ENCODE peak calls at places on chromosomes 2 and 18, in nine cellular contexts. C, Y, N, G, V, U, Z, I and A are unnamed samples.

GRCh38 chr2:131431336-131431735 is 44.6 kb upstream of the TUBA3D start:
- DNase-seq in I (no peak), U (no peak), V (no peak), G (no peak), C (no peak), N (no peak), Y (no peak), Z (no peak), A (no peak)

GRCh38 chr18:49249523-49249922 is 210.9 kb downstream of the DYM start:
- DNase-seq in G (no peak), V (peak), U (no peak), Z (peak), Y (peak), N (no peak), I (no peak), C (no peak), A (no peak)

GRCh38 chr2:52222128-52222527 is 1190.2 kb upstream of the NRXN1 start:
- DNase-seq in I (no peak), Y (peak), Z (no peak), V (no peak), C (no peak), U (no peak), N (no peak), G (no peak), A (no peak)

GRCh38 chr18:22694954-22695353 is 238.2 kb upstream of the RBBP8 start:
- DNase-seq in C (peak), Y (peak), I (no peak), N (no peak), Z (peak), V (no peak), U (peak), G (no peak), A (no peak)

GRCh38 chr18:59921384-59921891 is 21.6 kb downstream of the PMAIP1 start:
- DNase-seq in N (no peak), Y (no peak), I (peak), V (no peak), G (peak), C (no peak), U (no peak), Z (no peak), A (no peak)

GRCh38 chr2:14239605-14240004 is 392.9 kb upstream of the LRATD1 start:
- DNase-seq in C (no peak), N (no peak), V (no peak), I (no peak), Y (no peak), U (no peak), Z (no peak), G (no peak), A (no peak)

GRCh38 chr2:33083671-33084387 is 137.1 kb downstream of the LTBP1 start:
- DNase-seq in U (no peak), G (no peak), Z (no peak), C (no peak), Y (no peak), V (peak), N (no peak), I (no peak), A (no peak)

GRCh38 chr2:232854082-232854481 is 16.0 kb upstream of the SNORC start:
- DNase-seq in I (no peak), V (no peak), U (no peak), Z (peak), C (no peak), G (no peak), Y (peak), N (no peak), A (no peak)

GRCh38 chr2:58063641-58064040 is 17.0 kb downstream of the VRK2 start:
- DNase-seq in C (no peak), G (no peak), I (no peak), V (no peak), Z (no peak), U (no peak), N (no peak), Y (peak), A (no peak)

GRCh38 chr2:228065686-228066085 is 115.8 kb downstream of the SPHKAP start:
- DNase-seq in Y (no peak), C (no peak), V (no peak), Z (no peak), I (no peak), G (no peak), N (no peak), U (no peak), A (no peak)

GRCh38 chr18:63111549-63112402 is 207.8 kb downstream of the BCL2 start:
- DNase-seq in Z (no peak), G (peak), Y (no peak), C (no peak), I (no peak), U (peak), N (no peak), V (peak), A (no peak)

GRCh38 chr2:205543262-205543843 is 138.9 kb upstream of the NRP2 start:
- DNase-seq in V (no peak), I (no peak), Z (no peak), G (no peak), N (no peak), Y (no peak), C (no peak), U (no peak), A (no peak)

GRCh38 chr18:24112874-24113615 is 25.8 kb upstream of the CABYR start:
- DNase-seq in V (no peak), Z (peak), G (no peak), I (no peak), Y (peak), N (no peak), C (no peak), U (peak), A (no peak)

GRCh38 chr2:27379840-27380625 is 501 bp downstream of the ZNF513 start:
- DNase-seq in N (no peak), Z (peak), U (no peak), C (peak), G (peak), I (peak), Y (peak), V (peak), A (no peak)

GRCh38 chr18:50469380-50469781 is 90.5 kb upstream of the MAPK4 start:
- DNase-seq in N (no peak), Y (no peak), C (peak), V (no peak), G (no peak), I (no peak), U (no peak), Z (no peak), A (no peak)

GRCh38 chr2:101337877-101338276 is 29.4 kb upstream of the RNF149 start:
- DNase-seq in V (no peak), G (no peak), I (no peak), U (no peak), Y (no peak), C (no peak), N (no peak), Z (no peak), A (no peak)

GRCh38 chr2:40127890-40128548 is 323.9 kb downstream of the SLC8A1 start:
- DNase-seq in N (no peak), G (no peak), Z (no peak), C (no peak), I (no peak), U (no peak), V (no peak), Y (peak), A (no peak)

GRCh38 chr2:200253631-200254030 is 52.9 kb upstream of the SPATS2L start:
- DNase-seq in V (no peak), N (peak), U (peak), I (no peak), C (peak), Z (no peak), Y (peak), G (no peak), A (no peak)

GRCh38 chr18:48979944-48980890 is 29.5 kb upstream of the SMAD7 start:
- DNase-seq in N (no peak), Z (no peak), U (no peak), V (peak), I (no peak), G (no peak), Y (no peak), C (no peak), A (no peak)

GRCh38 chr18:49050462-49050861 is 99.7 kb upstream of the SMAD7 start:
- DNase-seq in C (no peak), V (no peak), N (no peak), G (no peak), Y (no peak), U (no peak), Z (no peak), I (no peak), A (no peak)

GRCh38 chr2:101354420-101354819 is 32.9 kb downstream of the CREG2 start:
- DNase-seq in Z (no peak), C (no peak), I (no peak), Y (no peak), N (no peak), U (no peak), G (no peak), V (no peak), A (no peak)

GRCh38 chr18:77517901-77518300 is 268.3 kb downstream of the GALR1 start:
- DNase-seq in Z (no peak), G (no peak), C (no peak), N (no peak), U (no peak), V (no peak), Y (no peak), I (no peak), A (no peak)
- H3K4me3 ChIP-seq in Z (no peak), G (no peak), C (no peak), N (no peak), U (no peak), V (no peak), Y (no peak), I (no peak), A (no peak)

DNA sequence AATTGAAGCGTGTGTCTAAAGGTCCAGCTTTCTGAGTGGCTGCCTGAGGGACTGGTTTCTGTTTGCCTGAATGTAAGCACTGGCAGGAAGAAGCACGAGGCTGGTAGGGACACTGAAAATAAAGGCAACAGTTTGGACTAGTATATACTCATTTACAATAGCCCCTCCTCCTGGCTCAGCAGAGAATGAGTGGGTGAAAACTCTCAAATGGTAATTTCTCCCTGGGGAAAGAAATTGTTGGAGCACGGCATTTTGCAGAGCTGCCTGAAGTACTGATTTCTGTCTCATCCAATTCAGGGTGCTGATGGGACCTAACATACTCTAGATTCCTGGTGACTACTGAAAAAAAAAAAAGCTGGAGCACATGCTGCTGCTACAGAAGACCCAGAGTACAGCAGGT is 17.3 kb upstream of the SPP2 start:
- DNase-seq in V (no peak), Y (no peak), C (no peak), Z (no peak), U (no peak), N (no peak), G (no peak), I (no peak), A (no peak)
- H3K4me3 ChIP-seq in V (no peak), Y (no peak), C (no peak), Z (no peak), U (no peak), N (no peak), G (no peak), I (no peak), A (no peak)

DNA sequence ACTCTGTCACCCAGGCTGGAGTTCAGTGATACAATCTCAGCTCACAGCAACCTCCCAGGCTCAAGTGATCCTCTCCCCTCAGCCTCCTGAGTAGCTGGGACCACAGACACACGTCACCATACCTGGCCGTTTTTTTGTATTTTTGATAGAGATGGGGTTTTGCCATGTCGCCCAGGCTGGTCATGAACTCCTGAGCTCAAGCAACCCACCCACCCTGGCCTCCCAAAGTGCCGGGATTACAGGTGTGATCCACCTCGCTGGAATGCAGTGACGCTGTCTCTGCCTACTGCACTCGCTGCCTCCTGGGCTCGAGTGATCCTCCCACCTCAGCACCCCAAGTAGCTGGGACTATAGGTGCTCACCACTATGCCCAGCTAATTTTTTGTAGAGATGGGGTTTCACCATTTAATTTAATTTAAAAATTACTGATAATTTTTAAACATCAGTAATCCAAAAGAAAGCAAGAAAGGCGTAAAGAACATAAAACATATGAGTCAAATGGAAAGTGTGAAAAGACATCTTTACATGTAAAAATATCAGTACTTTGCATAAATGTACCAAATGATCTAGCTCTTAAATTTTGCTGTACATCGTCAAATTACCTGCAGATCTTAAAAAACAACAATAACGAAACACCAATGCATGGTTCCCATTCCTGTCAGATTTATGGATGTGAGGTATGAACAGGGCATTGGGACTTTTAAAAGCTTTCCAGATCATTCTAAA is 2.8 kb upstream of the ZNF236 start:
- DNase-seq in I (no peak), V (no peak), G (no peak), Z (no peak), Y (no peak), U (no peak), C (no peak), N (no peak), A (no peak)
- H3K4me3 ChIP-seq in I (no peak), V (no peak), G (peak), Z (peak), Y (no peak), U (no peak), C (no peak), N (no peak), A (no peak)

GRCh38 chr2:128234613-128235012 is 84.1 kb downstream of the HS6ST1 start:
- DNase-seq in I (no peak), N (no peak), U (no peak), V (no peak), Z (no peak), G (no peak), Y (no peak), C (no peak), A (no peak)
- H3K4me3 ChIP-seq in I (no peak), N (no peak), U (no peak), V (no peak), Z (no peak), G (no peak), Y (no peak), C (no peak), A (no peak)

GRCh38 chr2:70086278-70086837 is 919 bp upstream of the PCBP1 start:
- DNase-seq in C (peak), I (peak), G (peak), V (peak), N (no peak), Z (peak), Y (peak), U (peak), A (no peak)

GRCh38 chr2:70086838-70087702 is at the start of gene PCBP1:
- DNase-seq in G (peak), Z (peak), V (peak), Y (peak), U (peak), I (peak), C (peak), N (peak), A (peak)

GRCh38 chr2:70083344-70084156 is 3.7 kb upstream of the PCBP1 start:
- DNase-seq in I (peak), U (no peak), Z (peak), Y (no peak), V (no peak), G (peak), N (no peak), C (no peak), A (no peak)

GRCh38 chr2:70085711-70086277 is 1.5 kb upstream of the PCBP1 start:
- DNase-seq in Z (no peak), U (no peak), C (no peak), I (no peak), N (no peak), Y (no peak), V (no peak), G (peak), A (no peak)

GRCh38 chr2:70084973-70085710 is 2.1 kb upstream of the PCBP1 start:
- DNase-seq in Y (no peak), I (peak), U (peak), V (no peak), Z (no peak), C (no peak), G (peak), N (no peak), A (peak)
- H3K4me3 ChIP-seq in Y (no peak), I (peak), U (no peak), V (peak), Z (no peak), C (peak), G (peak), N (peak), A (peak)

GRCh38 chr2:172084484-172084733 is 898 bp upstream of the DLX1 start:
- DNase-seq in U (no peak), V (no peak), G (no peak), Y (no peak), C (no peak), I (no peak), Z (no peak), N (no peak), A (no peak)

GRCh38 chr2:172083725-172084483 is 1.4 kb upstream of the DLX1 start:
- DNase-seq in C (no peak), I (no peak), N (no peak), Y (no peak), U (no peak), Z (no peak), G (no peak), V (no peak), A (no peak)

GRCh38 chr2:172085460-172086159 is at the start of gene DLX1:
- DNase-seq in N (no peak), U (no peak), V (no peak), I (no peak), G (no peak), Z (no peak), C (no peak), Y (no peak), A (no peak)

GRCh38 chr2:172086349-172087190 is 1.3 kb downstream of the DLX1 start:
- DNase-seq in Y (no peak), Z (no peak), I (peak), G (peak), V (no peak), C (no peak), U (peak), N (no peak), A (no peak)

DNA sequence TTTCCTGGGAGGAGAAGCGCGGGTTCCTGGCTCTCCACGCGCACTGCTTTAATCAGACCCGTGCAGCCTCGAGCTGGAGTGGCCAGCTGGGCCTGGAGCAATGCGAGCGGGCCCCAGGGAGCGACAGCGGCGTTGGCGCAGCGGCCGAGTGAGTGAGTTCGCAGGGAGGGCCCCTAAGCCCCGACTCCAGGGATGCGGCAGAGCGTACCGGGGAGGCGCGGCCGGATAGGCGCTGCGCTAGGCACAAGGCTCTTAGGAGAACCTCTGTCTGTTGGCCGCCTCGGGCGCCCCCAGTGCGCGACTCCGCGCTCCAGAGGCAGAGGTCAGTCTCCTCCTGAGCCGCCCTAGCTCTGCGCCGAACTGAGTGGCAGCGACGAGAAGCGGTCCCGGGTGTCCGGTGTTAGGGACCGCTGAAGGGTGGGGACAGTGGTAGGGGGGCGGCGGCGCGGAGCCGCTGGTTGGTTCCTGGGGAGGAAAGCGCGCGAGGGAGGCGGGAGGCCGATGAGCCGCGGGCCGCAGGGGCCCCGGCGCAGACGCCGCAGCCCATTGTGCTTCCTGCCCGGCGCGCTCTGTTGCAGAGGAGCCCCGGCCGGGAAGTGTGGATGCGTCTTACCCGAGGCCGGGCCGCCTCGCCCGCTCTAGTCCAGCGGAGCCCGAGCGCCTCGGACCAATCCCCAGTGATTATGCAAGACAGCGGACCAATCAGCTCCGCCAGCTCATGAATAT is 410 bp upstream of the DLX1 start:
- DNase-seq in Y (peak), V (peak), C (peak), I (peak), Z (peak), N (peak), G (peak), U (peak), A (peak)
- H3K4me3 ChIP-seq in Y (peak), V (peak), C (peak), I (peak), Z (peak), N (peak), G (peak), U (peak), A (peak)

GRCh38 chr2:237432484-237433092 is 18.6 kb upstream of the COL6A3 start:
- DNase-seq in N (no peak), Z (peak), Y (peak), U (peak), I (peak), G (no peak), V (no peak), C (no peak), A (no peak)
- H3K4me3 ChIP-seq in N (no peak), Z (no peak), Y (no peak), U (no peak), I (peak), G (no peak), V (no peak), C (no peak), A (no peak)

DNA sequence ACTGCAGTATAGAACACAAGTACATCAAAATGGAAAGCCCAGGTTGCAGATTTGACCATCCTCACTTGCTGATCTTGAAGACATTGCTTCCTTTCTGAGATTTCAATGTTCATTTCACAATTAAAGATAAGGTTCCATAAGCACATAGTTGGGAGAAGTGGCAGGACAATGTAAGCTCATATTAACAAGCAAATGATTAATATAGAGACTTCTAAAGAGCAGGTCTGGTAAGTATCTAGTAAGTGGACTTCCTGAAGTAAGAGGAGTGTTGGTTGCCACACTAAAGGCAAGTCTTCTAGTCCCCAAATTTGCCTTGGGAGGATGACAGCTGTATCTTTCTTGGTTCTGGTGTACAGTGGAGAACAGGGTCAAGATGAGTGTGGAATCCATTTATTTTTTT is 1.4 kb upstream of the PTPRM start:
- DNase-seq in I (no peak), V (no peak), G (no peak), C (no peak), U (no peak), N (no peak), Y (no peak), Z (no peak), A (no peak)
- H3K4me3 ChIP-seq in I (no peak), V (no peak), G (no peak), C (peak), U (no peak), N (no peak), Y (peak), Z (no peak), A (no peak)